ENCODE peak calls at places on chromosomes 3 and 15, in eight cellular contexts. D is cardiac fibroblast; X is GM23248; W is AG08395; A is H1; B is heart right ventricle; R is effector CD4-positive, alpha-beta T cell; C is Caki2. P is an unnamed sample.

GRCh38 chr15:31278056-31278445 is 48.6 kb upstream of the KLF13 start:
- DNase-seq in D (no peak), X (no peak), W (no peak), A (no peak), B (no peak), R (no peak), C (no peak), P (no peak)

GRCh38 chr3:194050782-194051320 is 85.1 kb upstream of the HES1 start:
- DNase-seq in D (no peak), X (no peak), W (no peak), A (no peak), B (no peak), R (no peak), C (no peak), P (no peak)

GRCh38 chr15:52789008-52789600 is 1.0 kb downstream of the ONECUT1 start:
- DNase-seq in D (no peak), X (no peak), W (no peak), A (no peak), B (no peak), R (no peak), C (no peak), P (no peak)

GRCh38 chr3:192860464-192860863 is 57.2 kb downstream of the MB21D2 start:
- DNase-seq in D (no peak), X (no peak), W (no peak), A (no peak), B (no peak), R (no peak), C (no peak), P (no peak)

GRCh38 chr15:79815468-79815867 is 81.3 kb downstream of the MTHFS start:
- DNase-seq in D (no peak), X (no peak), W (no peak), A (no peak), B (peak; percentile 19), R (no peak), C (no peak), P (no peak)

GRCh38 chr15:41483115-41483514 is 10.6 kb upstream of the ITPKA start:
- DNase-seq in D (no peak), X (no peak), W (no peak), A (no peak), B (no peak), R (no peak), C (no peak), P (no peak)

GRCh38 chr3:188442430-188442829 is 288.5 kb downstream of the LPP start:
- DNase-seq in D (no peak), X (no peak), W (no peak), A (no peak), B (no peak), R (no peak), C (no peak), P (no peak)

GRCh38 chr3:102054543-102054942 is 205.2 kb downstream of the NFKBIZ start:
- DNase-seq in D (no peak), X (no peak), W (no peak), A (no peak), B (no peak), R (no peak), C (no peak), P (no peak)

GRCh38 chr3:129606522-129607390 is at the start of gene PLXND1:
- DNase-seq in D (peak; percentile 85), X (peak; percentile 80), W (peak; percentile 92), A (no peak), B (peak; percentile 83), R (peak; percentile 37), C (peak; percentile 68), P (peak; percentile 79)

GRCh38 chr15:35078221-35078915 is 6.7 kb downstream of the NANOGP8 start:
- DNase-seq in D (peak; percentile 79), X (peak; percentile 72), W (peak; percentile 70), A (no peak), B (no peak), R (peak; percentile 9), C (peak; percentile 16), P (peak; percentile 81)

GRCh38 chr15:70248116-70249025 is 150.7 kb upstream of the TLE3 start:
- DNase-seq in D (no peak), X (no peak), W (no peak), A (no peak), B (no peak), R (no peak), C (peak; percentile 31), P (no peak)

GRCh38 chr15:93088200-93088980 is 621 bp downstream of the RGMA start:
- DNase-seq in D (peak; percentile 10), X (peak; percentile 35), W (peak; percentile 27), A (no peak), B (no peak), R (no peak), C (peak; percentile 35), P (peak; percentile 52)

GRCh38 chr3:139533781-139534443 is 5.6 kb downstream of the RBP1 start:
- DNase-seq in D (peak; percentile 38), X (peak; percentile 13), W (no peak), A (no peak), B (peak; percentile 45), R (no peak), C (peak; percentile 77), P (peak; percentile 46)

GRCh38 chr3:133400006-133400515 is at the start of gene BFSP2:
- DNase-seq in D (no peak), X (no peak), W (no peak), A (no peak), B (no peak), R (no peak), C (no peak), P (no peak)

GRCh38 chr3:53238051-53238850 is 17.6 kb downstream of the TKT start:
- DNase-seq in D (peak; percentile 92), X (peak; percentile 96), W (peak; percentile 91), A (no peak), B (no peak), R (no peak), C (peak; percentile 98), P (peak; percentile 92)

GRCh38 chr3:43094851-43095250 is 11.0 kb downstream of the POMGNT2 start:
- DNase-seq in D (no peak), X (no peak), W (no peak), A (no peak), B (no peak), R (no peak), C (no peak), P (no peak)

GRCh38 chr15:90619939-90620338 is 90.2 kb downstream of the CRTC3 start:
- DNase-seq in D (no peak), X (no peak), W (no peak), A (no peak), B (no peak), R (no peak), C (no peak), P (no peak)

GRCh38 chr3:12476238-12476897 is 7.9 kb upstream of the TSEN2 start:
- DNase-seq in D (peak; percentile 62), X (peak; percentile 71), W (peak; percentile 41), A (no peak), B (no peak), R (no peak), C (no peak), P (peak; percentile 56)

GRCh38 chr3:64691051-64691450 is 3.3 kb upstream of the ADAMTS9 start:
- DNase-seq in D (peak; percentile 57), X (peak; percentile 52), W (no peak), A (no peak), B (peak; percentile 40), R (no peak), C (peak; percentile 64), P (no peak)

GRCh38 chr3:188594137-188594536 is 440.2 kb downstream of the LPP start:
- DNase-seq in D (peak; percentile 93), X (peak; percentile 87), W (peak; percentile 70), A (no peak), B (no peak), R (no peak), C (no peak), P (peak; percentile 90)

GRCh38 chr3:195897081-195897852 is 11.1 kb downstream of the TNK2 start:
- DNase-seq in D (peak; percentile 67), X (peak; percentile 89), W (peak; percentile 75), A (no peak), B (no peak), R (no peak), C (no peak), P (peak; percentile 66)

GRCh38 chr3:57518276-57518914 is 25.7 kb downstream of the DNAH12 start:
- DNase-seq in D (peak; percentile 45), X (peak; percentile 12), W (no peak), A (no peak), B (no peak), R (no peak), C (no peak), P (no peak)

GRCh38 chr15:27237319-27237939 is 266.4 kb downstream of the GABRG3 start:
- DNase-seq in D (no peak), X (no peak), W (no peak), A (no peak), B (no peak), R (no peak), C (no peak), P (no peak)

GRCh38 chr15:75059607-75060006 is 36.2 kb downstream of the PPCDC start:
- DNase-seq in D (no peak), X (no peak), W (no peak), A (no peak), B (peak; percentile 1), R (no peak), C (no peak), P (no peak)

GRCh38 chr3:121649645-121650044 is 11.1 kb downstream of the HCLS1 start:
- DNase-seq in D (peak; percentile 9), X (peak; percentile 43), W (no peak), A (no peak), B (no peak), R (no peak), C (no peak), P (peak; percentile 22)

GRCh38 chr3:154779571-154779970 is 300.5 kb upstream of the MME start:
- DNase-seq in D (peak; percentile 70), X (peak; percentile 50), W (peak; percentile 54), A (no peak), B (no peak), R (no peak), C (no peak), P (peak; percentile 66)

GRCh38 chr3:176959867-176960266 is 237.4 kb downstream of the TBL1XR1 start:
- DNase-seq in D (no peak), X (no peak), W (no peak), A (no peak), B (no peak), R (no peak), C (no peak), P (no peak)

GRCh38 chr15:39365161-39365560 is 215.7 kb upstream of the THBS1 start:
- DNase-seq in D (peak; percentile 55), X (peak; percentile 74), W (no peak), A (no peak), B (no peak), R (no peak), C (no peak), P (peak; percentile 15)

GRCh38 chr15:32987067-32987466 is 207.4 kb downstream of the FMN1 start:
- DNase-seq in D (no peak), X (no peak), W (no peak), A (no peak), B (no peak), R (no peak), C (peak; percentile 51), P (no peak)

GRCh38 chr3:171676600-171677175 is 133.6 kb downstream of the PLD1 start:
- DNase-seq in D (no peak), X (no peak), W (no peak), A (no peak), B (peak; percentile 19), R (no peak), C (no peak), P (no peak)

GRCh38 chr3:12755754-12756153 is 3.3 kb downstream of the TMEM40 start:
- DNase-seq in D (no peak), X (no peak), W (no peak), A (no peak), B (no peak), R (no peak), C (no peak), P (no peak)

GRCh38 chr15:83380682-83381081 is 66.5 kb upstream of the SH3GL3 start:
- DNase-seq in D (peak; percentile 44), X (peak; percentile 71), W (peak; percentile 54), A (no peak), B (peak; percentile 31), R (no peak), C (peak; percentile 71), P (peak; percentile 18)

GRCh38 chr3:189720746-189721426 is 89.7 kb downstream of the TP63 start:
- DNase-seq in D (no peak), X (no peak), W (no peak), A (no peak), B (no peak), R (no peak), C (no peak), P (no peak)

GRCh38 chr15:80581976-80582375 is 113.1 kb upstream of the ABHD17C start:
- DNase-seq in D (no peak), X (peak; percentile 54), W (no peak), A (no peak), B (no peak), R (no peak), C (no peak), P (no peak)

P was measured in adipocyte.